ENCODE peak calls at places on chromosomes 4 and X, in five cellular contexts. One of them, this sample, is unnamed.

GRCh38 chr4:48746608-48747374 is 33.3 kb downstream of the FRYL start:
- DNase-seq in HepG2: no peak
- DNase-seq in GM12878: no peak
- DNase-seq in H1: no peak
- DNase-seq in HCT116: no peak
- DNase-seq in this sample: no peak

GRCh38 chrX:3120426-3120825 is 79.2 kb downstream of the ARSF start:
- DNase-seq in H1: no peak
- DNase-seq in HepG2: no peak
- DNase-seq in HCT116: no peak
- DNase-seq in GM12878: no peak
- DNase-seq in this sample: no peak

GRCh38 chr4:178577933-178578332 is 1135.7 kb upstream of the AGA start:
- DNase-seq in HCT116: no peak
- DNase-seq in GM12878: no peak
- DNase-seq in HepG2: peak; percentile 1
- DNase-seq in H1: no peak
- DNase-seq in this sample: no peak

GRCh38 chr4:42398448-42399355 is 1.4 kb downstream of the SHISA3 start:
- DNase-seq in H1: peak; percentile 64
- DNase-seq in HCT116: no peak
- DNase-seq in HepG2: no peak
- DNase-seq in GM12878: no peak
- DNase-seq in this sample: no peak

GRCh38 chrX:9414416-9414815 is 50.4 kb upstream of the TBL1X start:
- DNase-seq in H1: no peak
- DNase-seq in HepG2: no peak
- DNase-seq in HCT116: no peak
- DNase-seq in GM12878: no peak
- DNase-seq in this sample: no peak

GRCh38 chr4:8761167-8761823 is 110.3 kb downstream of the HMX1 start:
- DNase-seq in GM12878: no peak
- DNase-seq in HCT116: no peak
- DNase-seq in H1: no peak
- DNase-seq in HepG2: no peak
- DNase-seq in this sample: no peak

GRCh38 chrX:46279214-46279924 is 265.9 kb downstream of the ZNF674 start:
- DNase-seq in H1: no peak
- DNase-seq in HepG2: no peak
- DNase-seq in GM12878: no peak
- DNase-seq in HCT116: no peak
- DNase-seq in this sample: peak; percentile 11

GRCh38 chrX:150044556-150044955 is 106.3 kb upstream of the EOLA2 start:
- DNase-seq in GM12878: no peak
- DNase-seq in H1: no peak
- DNase-seq in HCT116: no peak
- DNase-seq in HepG2: no peak
- DNase-seq in this sample: peak; percentile 16

GRCh38 chrX:24125028-24125612 is 24.4 kb upstream of the ZFX start:
- DNase-seq in HepG2: no peak
- DNase-seq in HCT116: no peak
- DNase-seq in GM12878: no peak
- DNase-seq in H1: no peak
- DNase-seq in this sample: no peak

GRCh38 chrX:47649302-47649701 is 1.1 kb downstream of the ELK1 start:
- DNase-seq in GM12878: no peak
- DNase-seq in H1: no peak
- DNase-seq in HepG2: no peak
- DNase-seq in HCT116: no peak
- DNase-seq in this sample: no peak

GRCh38 chrX:41605144-41605543 is 83.6 kb upstream of the GPR34 start:
- DNase-seq in HepG2: no peak
- DNase-seq in GM12878: no peak
- DNase-seq in HCT116: no peak
- DNase-seq in H1: no peak
- DNase-seq in this sample: no peak

GRCh38 chr4:161419822-161420221 is 744.0 kb downstream of the FSTL5 start:
- DNase-seq in HepG2: peak; percentile 1
- DNase-seq in H1: peak; percentile 51
- DNase-seq in HCT116: no peak
- DNase-seq in GM12878: no peak
- DNase-seq in this sample: no peak

GRCh38 chrX:9604111-9604907 is 139.5 kb downstream of the TBL1X start:
- DNase-seq in H1: no peak
- DNase-seq in HCT116: no peak
- DNase-seq in HepG2: no peak
- DNase-seq in GM12878: no peak
- DNase-seq in this sample: no peak

GRCh38 chr4:8439914-8440490 is 521 bp downstream of the ACOX3 start:
- DNase-seq in HCT116: no peak
- DNase-seq in H1: no peak
- DNase-seq in HepG2: peak; percentile 41
- DNase-seq in GM12878: no peak
- DNase-seq in this sample: no peak

GRCh38 chr4:46392421-46392820 is 2.5 kb upstream of the GABRA2 start:
- DNase-seq in H1: no peak
- DNase-seq in HCT116: no peak
- DNase-seq in HepG2: no peak
- DNase-seq in GM12878: no peak
- DNase-seq in this sample: no peak

DNA sequence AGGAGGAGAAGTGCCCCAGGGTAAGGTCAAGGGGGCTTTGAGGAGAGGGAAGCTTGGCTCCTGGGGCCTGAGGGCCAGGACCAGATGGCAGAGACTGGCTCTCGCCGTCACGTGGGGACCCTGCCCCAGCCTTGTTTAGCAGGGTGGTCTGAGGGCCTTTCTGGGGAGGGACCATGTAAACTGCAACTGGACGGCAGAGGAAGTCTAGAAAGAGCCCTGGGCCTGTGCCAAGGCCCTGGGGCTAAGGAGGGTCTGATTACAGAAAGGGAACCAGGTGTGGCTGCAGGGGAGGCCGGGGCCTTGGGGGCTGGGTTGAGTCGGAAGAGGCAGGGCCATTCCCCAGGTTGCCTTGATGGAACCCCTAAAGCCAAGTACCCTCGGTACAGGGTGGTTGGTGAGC is 1.8 kb upstream of the HGFAC start:
- DNase-seq in HCT116: no peak
- DNase-seq in GM12878: no peak
- DNase-seq in H1: no peak
- DNase-seq in HepG2: no peak
- DNase-seq in this sample: no peak
- TF ChIP-seq ZNF274 in HCT116: no peak
- TF ChIP-seq ZNF274 in GM12878: no peak
- TF ChIP-seq ZNF274 in H1: no peak
- TF ChIP-seq ZNF274 in HepG2: no peak
- TF ChIP-seq ZNF274 in this sample: no peak

GRCh38 chr4:25870081-25870480 is 7.3 kb upstream of the SEL1L3 start:
- DNase-seq in HepG2: no peak
- DNase-seq in H1: no peak
- DNase-seq in GM12878: peak; percentile 41
- DNase-seq in HCT116: no peak
- DNase-seq in this sample: no peak
- H3K4me1 ChIP-seq in HepG2: no peaks in the 10 kb centered on the region
- H3K4me1 ChIP-seq in H1: no peaks in the 10 kb centered on the region
- H3K4me1 ChIP-seq in GM12878: peaks cover 66% of the 10 kb centered on the region
- H3K4me1 ChIP-seq in HCT116: peaks cover 12% of the 10 kb centered on the region
- H3K4me1 ChIP-seq in this sample: no peaks in the 10 kb centered on the region

GRCh38 chr4:40204507-40205258 is 7.9 kb downstream of the RHOH start:
- DNase-seq in HCT116: no peak
- DNase-seq in HepG2: no peak
- DNase-seq in H1: no peak
- DNase-seq in GM12878: no peak
- DNase-seq in this sample: no peak
- H3K9ac ChIP-seq in HCT116: no peak overlapping the region
- H3K9ac ChIP-seq in HepG2: no peak overlapping the region
- H3K9ac ChIP-seq in H1: no peak overlapping the region
- H3K9ac ChIP-seq in GM12878: peak overlapping the region; percentile 99
- H3K9ac ChIP-seq in this sample: no peak overlapping the region

DNA sequence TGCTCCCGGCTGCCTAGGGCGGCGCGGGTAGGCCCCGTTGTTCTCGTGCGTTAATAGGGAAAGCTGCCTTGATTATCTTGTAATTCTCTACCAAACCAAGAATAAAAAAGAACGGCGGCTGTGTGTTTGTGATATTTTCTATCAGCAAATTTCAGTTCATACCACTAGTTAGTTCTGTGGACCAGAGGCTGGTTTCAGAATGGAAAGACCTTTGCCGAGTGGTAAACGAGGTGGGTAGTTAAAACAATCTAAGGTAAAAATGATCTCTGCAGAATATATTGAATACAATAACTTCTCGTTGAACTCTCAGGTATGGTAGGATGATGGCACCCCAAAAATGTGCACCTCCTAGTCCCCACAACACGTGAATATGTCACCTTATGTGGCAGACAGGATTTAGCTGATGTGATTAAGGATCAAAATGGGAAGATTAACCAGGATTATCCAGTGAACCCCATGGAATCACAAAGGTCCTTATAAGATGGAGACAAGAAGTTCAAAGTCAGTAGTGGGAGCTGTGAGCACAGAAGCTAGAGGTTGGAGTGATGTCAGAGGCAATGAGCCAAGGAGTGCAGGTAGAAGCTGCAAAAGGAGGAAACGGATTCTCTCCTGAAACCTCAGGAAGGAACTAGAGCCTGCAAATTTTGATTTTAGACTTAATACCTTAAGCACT is 574 bp upstream of the CFAP97 start:
- DNase-seq in H1: no peak
- DNase-seq in GM12878: no peak
- DNase-seq in HepG2: no peak
- DNase-seq in HCT116: no peak
- DNase-seq in this sample: no peak
- TF ChIP-seq ZNF274 in H1: no peak
- TF ChIP-seq ZNF274 in GM12878: no peak
- TF ChIP-seq ZNF274 in HepG2: no peak
- TF ChIP-seq ZNF274 in HCT116: no peak
- TF ChIP-seq ZNF274 in this sample: no peak